ENCODE peak calls at places on chromosome 13, in eight cellular contexts. C is left lung, A is psoas muscle, W is pancreas, G is ovary, T is OCI-LY7, Q is endodermal cell, L is heart left ventricle. P is an unnamed sample.

GRCh38 chr13:95921485-95921884 is 131.7 kb downstream of the UGGT2 start:
- DNase-seq in C (no peak), A (no peak), W (no peak), G (no peak), T (no peak), Q (no peak), L (no peak), P (no peak)

GRCh38 chr13:20174656-20175405 is 14.0 kb upstream of the GJA3 start:
- DNase-seq in C (peak; percentile 94), A (peak; percentile 77), W (peak; percentile 65), G (peak; percentile 64), T (no peak), Q (peak; percentile 63), L (peak; percentile 74), P (peak; percentile 94)

GRCh38 chr13:105445793-105446192 is 1089.7 kb downstream of the EFNB2 start:
- DNase-seq in C (no peak), A (no peak), W (no peak), G (no peak), T (no peak), Q (no peak), L (no peak), P (no peak)

GRCh38 chr13:84255226-84255625 is 373.0 kb upstream of the SLITRK1 start:
- DNase-seq in C (no peak), A (no peak), W (no peak), G (no peak), T (no peak), Q (no peak), L (no peak), P (no peak)

GRCh38 chr13:21970918-21971317 is 300.0 kb downstream of the FGF9 start:
- DNase-seq in C (no peak), A (no peak), W (no peak), G (no peak), T (no peak), Q (no peak), L (no peak), P (no peak)

GRCh38 chr13:97226788-97227627 is 4.9 kb downstream of the MBNL2 start:
- DNase-seq in C (no peak), A (no peak), W (no peak), G (no peak), T (peak; percentile 24), Q (peak; percentile 83), L (no peak), P (no peak)

GRCh38 chr13:40539954-40540706 is 126.3 kb downstream of the FOXO1 start:
- DNase-seq in C (no peak), A (no peak), W (no peak), G (no peak), T (no peak), Q (peak; percentile 75), L (no peak), P (peak; percentile 74)

GRCh38 chr13:39952244-39953233 is 297.1 kb downstream of the COG6 start:
- DNase-seq in C (no peak), A (no peak), W (no peak), G (no peak), T (peak; percentile 52), Q (no peak), L (no peak), P (no peak)

GRCh38 chr13:67554296-67554695 is 324.2 kb upstream of the PCDH9 start:
- DNase-seq in C (no peak), A (no peak), W (no peak), G (no peak), T (no peak), Q (no peak), L (no peak), P (no peak)

GRCh38 chr13:37615271-37615670 is 16.7 kb upstream of the POSTN start:
- DNase-seq in C (no peak), A (no peak), W (no peak), G (no peak), T (no peak), Q (no peak), L (no peak), P (no peak)

GRCh38 chr13:23466144-23467002 is 32.9 kb upstream of the SACS start:
- DNase-seq in C (peak; percentile 69), A (peak; percentile 71), W (peak; percentile 82), G (peak; percentile 71), T (peak; percentile 13), Q (peak; percentile 90), L (peak; percentile 80), P (peak; percentile 52)

DNA sequence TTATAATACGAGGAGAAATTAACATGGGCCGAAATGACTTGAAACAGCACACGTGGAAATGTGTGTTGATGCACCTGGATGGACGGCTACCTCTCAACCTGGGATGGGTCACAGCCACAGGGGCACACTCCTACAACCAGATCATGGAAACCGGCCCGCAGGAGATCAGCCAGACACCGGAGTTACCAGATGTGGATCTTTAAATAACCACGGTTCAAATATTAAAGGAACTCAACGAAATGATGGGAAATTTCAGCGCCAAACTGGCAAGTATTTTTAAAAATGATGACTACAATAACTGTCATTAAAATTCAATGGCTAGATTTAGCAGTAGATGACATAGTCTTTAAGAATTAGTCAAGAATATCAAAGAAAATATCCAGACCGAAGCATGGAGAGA is 166.9 kb upstream of the GPR12 start:
- DNase-seq in C (no peak), A (no peak), W (no peak), G (no peak), T (no peak), Q (no peak), L (no peak), P (no peak)
- TF ChIP-seq CTCF in C (no peak), A (no peak), W (no peak), G (no peak), T (no peak), Q (no peak), L (no peak), P (no peak)

DNA sequence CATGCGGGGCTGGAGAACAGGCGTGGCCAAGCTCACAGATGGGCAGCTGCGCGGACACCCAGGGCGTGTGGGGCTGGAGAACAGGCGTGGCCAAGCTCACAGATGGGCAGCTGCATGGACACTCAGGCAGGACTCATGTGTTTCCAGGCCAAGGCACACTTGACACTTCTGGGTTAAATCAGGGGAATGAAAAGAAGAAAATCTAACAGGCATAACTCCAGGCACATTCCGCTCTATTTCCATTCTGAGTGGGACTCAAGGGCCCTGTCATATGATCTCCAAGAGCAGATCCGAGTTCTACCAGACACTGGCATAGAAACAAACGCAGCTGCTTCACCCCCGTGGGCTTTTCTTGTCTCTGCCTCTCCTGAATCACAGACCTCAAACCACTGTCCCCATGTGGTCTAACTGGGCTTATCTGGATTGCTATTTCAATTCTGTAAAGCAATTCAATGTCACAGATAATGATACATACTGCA is 17.4 kb upstream of the C13orf46 start:
- DNase-seq in C (peak; percentile 10), A (peak; percentile 8), W (no peak), G (no peak), T (no peak), Q (no peak), L (peak; percentile 30), P (no peak)
- H3K27ac ChIP-seq in C (no peak overlapping the region), A (peak overlapping the region; percentile 30), W (no peak overlapping the region), G (no peak overlapping the region), T (no peak overlapping the region), Q (no peak overlapping the region), L (no peak overlapping the region), P (no peak overlapping the region)

DNA sequence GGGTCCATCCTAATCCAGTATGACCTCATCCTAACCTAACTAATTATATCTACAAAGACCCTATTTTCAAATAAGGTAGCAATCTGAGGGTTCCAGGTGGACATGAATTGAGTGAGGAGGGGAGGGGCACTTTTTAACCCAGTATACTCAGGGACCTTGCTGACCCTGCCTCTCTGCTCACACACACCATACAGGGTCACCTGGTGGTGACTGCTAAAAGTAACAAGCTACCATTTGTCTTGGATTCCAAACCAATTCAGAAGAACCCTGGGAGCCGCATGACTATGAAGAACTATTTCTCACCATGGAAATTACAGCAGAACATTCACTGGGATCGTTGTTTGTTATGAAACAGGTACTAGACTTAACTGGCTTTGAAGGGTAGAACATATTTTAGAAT is 151.9 kb downstream of the LACC1 start:
- DNase-seq in C (no peak), A (no peak), W (no peak), G (no peak), T (no peak), Q (peak; percentile 57), L (no peak), P (no peak)
- TF ChIP-seq CTCF in C (no peak), A (no peak), W (no peak), G (no peak), T (no peak), Q (peak; percentile 64), L (no peak), P (no peak)

GRCh38 chr13:75153386-75153785 is 328.6 kb downstream of the TBC1D4 start:
- DNase-seq in C (no peak), A (no peak), W (no peak), G (no peak), T (no peak), Q (no peak), L (no peak), P (no peak)
- H3K27ac ChIP-seq in C (no peak overlapping the region), A (no peak overlapping the region), W (no peak overlapping the region), G (no peak overlapping the region), T (no peak overlapping the region), Q (no peak overlapping the region), L (no peak overlapping the region), P (no peak overlapping the region)

DNA sequence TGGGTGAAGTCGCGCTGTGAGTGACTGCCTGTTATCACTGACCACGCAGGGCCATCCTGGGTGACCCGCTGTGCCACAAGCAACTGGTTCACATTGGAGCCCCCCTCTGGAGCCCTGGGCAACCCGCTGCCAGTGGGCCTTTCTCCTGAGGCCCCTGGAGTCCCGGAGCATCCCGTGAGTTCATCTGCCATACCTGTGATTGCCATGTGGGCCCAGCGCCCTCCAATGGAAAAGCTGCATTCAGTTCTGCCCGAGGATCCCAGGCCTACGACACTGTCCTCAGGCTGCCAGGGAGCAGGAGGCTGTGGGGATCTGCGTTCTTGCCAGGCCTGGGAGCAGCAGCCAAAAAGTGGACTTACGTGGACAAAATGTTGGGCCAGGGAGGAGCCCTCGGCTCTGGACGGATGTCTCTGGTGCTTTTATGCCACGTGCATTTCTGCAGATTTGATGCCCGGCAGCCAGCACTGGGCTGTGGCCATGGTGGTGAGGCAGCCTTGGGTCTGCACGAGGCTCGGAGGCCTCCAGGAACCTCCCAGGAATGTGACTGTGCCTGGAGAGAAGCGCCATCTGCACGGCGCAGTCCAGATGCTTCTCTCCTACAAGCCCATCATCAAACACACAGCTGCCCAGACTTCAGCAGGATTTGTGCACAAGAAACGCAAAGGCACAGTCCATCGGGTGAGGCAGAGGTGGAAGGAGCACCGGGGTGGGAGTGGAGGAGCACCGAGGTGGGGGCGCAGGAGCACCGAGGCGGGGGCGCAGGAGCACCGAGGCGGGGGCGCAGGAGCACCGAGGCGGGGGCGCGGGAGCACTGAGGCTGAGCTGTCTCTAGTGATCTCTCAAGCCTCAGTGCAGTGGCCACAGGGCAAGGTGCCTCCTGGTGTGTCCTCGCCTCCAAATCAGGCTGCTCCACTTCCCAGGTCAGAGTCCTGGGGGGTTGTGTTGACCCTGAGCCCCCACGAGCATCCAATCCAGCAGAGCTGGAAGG is 44.0 kb downstream of the C13orf46 start:
- DNase-seq in C (no peak), A (peak; percentile 55), W (peak; percentile 44), G (no peak), T (no peak), Q (peak; percentile 71), L (peak; percentile 66), P (no peak)
- TF ChIP-seq CTCF in C (no peak), A (no peak), W (no peak), G (no peak), T (no peak), Q (peak; percentile 32), L (no peak), P (no peak)

GRCh38 chr13:45368571-45368970 is 27.6 kb upstream of the TPT1 start:
- DNase-seq in C (no peak), A (no peak), W (no peak), G (no peak), T (no peak), Q (no peak), L (no peak), P (no peak)
- H3K27ac ChIP-seq in C (no peak overlapping the region), A (peak overlapping the region; percentile 57), W (no peak overlapping the region), G (no peak overlapping the region), T (no peak overlapping the region), Q (no peak overlapping the region), L (no peak overlapping the region), P (peak overlapping the region; percentile 89)